ENCODE peak calls at places on chromosomes 11 and 22, in ten cellular contexts. One of them, this sample, is unnamed. For H3K36me3, the result is how much of the 10 kb centered on the place peaks cover.

GRCh38 chr11:70421123-70421522 is 22.8 kb downstream of the CTTN start:
- DNase-seq in sigmoid colon: no peak
- DNase-seq in Peyer's patch: no peak
- DNase-seq in ovary: peak
- DNase-seq in prostate gland: no peak
- DNase-seq in K562: no peak
- DNase-seq in body of pancreas: no peak
- DNase-seq in tibial nerve: no peak
- DNase-seq in IMR-90: no peak
- DNase-seq in gastrocnemius medialis: no peak
- DNase-seq in this sample: peak

GRCh38 chr22:26362471-26362870 is 66.6 kb upstream of the ASPHD2 start:
- DNase-seq in sigmoid colon: no peak
- DNase-seq in Peyer's patch: no peak
- DNase-seq in ovary: no peak
- DNase-seq in prostate gland: no peak
- DNase-seq in K562: no peak
- DNase-seq in body of pancreas: no peak
- DNase-seq in tibial nerve: no peak
- DNase-seq in IMR-90: peak
- DNase-seq in gastrocnemius medialis: no peak
- DNase-seq in this sample: no peak

GRCh38 chr11:118198370-118198769 is 21.9 kb upstream of the SCN2B start:
- DNase-seq in sigmoid colon: peak
- DNase-seq in Peyer's patch: peak
- DNase-seq in ovary: peak
- DNase-seq in prostate gland: peak
- DNase-seq in K562: peak
- DNase-seq in body of pancreas: peak
- DNase-seq in tibial nerve: peak
- DNase-seq in IMR-90: peak
- DNase-seq in gastrocnemius medialis: peak
- DNase-seq in this sample: peak

GRCh38 chr11:8040261-8040920 is 40.6 kb upstream of the TUB start:
- DNase-seq in sigmoid colon: no peak
- DNase-seq in Peyer's patch: no peak
- DNase-seq in ovary: no peak
- DNase-seq in prostate gland: no peak
- DNase-seq in K562: no peak
- DNase-seq in body of pancreas: no peak
- DNase-seq in tibial nerve: no peak
- DNase-seq in IMR-90: no peak
- DNase-seq in gastrocnemius medialis: no peak
- DNase-seq in this sample: no peak

GRCh38 chr11:118666331-118666730 is 13.1 kb downstream of the TREH start:
- DNase-seq in sigmoid colon: no peak
- DNase-seq in Peyer's patch: no peak
- DNase-seq in ovary: no peak
- DNase-seq in prostate gland: no peak
- DNase-seq in K562: no peak
- DNase-seq in body of pancreas: no peak
- DNase-seq in tibial nerve: no peak
- DNase-seq in IMR-90: no peak
- DNase-seq in gastrocnemius medialis: no peak
- DNase-seq in this sample: no peak

GRCh38 chr11:113447621-113448310 is 27.4 kb downstream of the DRD2 start:
- DNase-seq in sigmoid colon: no peak
- DNase-seq in Peyer's patch: no peak
- DNase-seq in ovary: no peak
- DNase-seq in prostate gland: no peak
- DNase-seq in K562: no peak
- DNase-seq in body of pancreas: no peak
- DNase-seq in tibial nerve: no peak
- DNase-seq in IMR-90: peak
- DNase-seq in gastrocnemius medialis: no peak
- DNase-seq in this sample: no peak

GRCh38 chr11:59191899-59192298 is 20.0 kb downstream of the DTX4 start:
- DNase-seq in sigmoid colon: no peak
- DNase-seq in Peyer's patch: no peak
- DNase-seq in ovary: no peak
- DNase-seq in prostate gland: no peak
- DNase-seq in K562: no peak
- DNase-seq in body of pancreas: no peak
- DNase-seq in tibial nerve: no peak
- DNase-seq in IMR-90: no peak
- DNase-seq in gastrocnemius medialis: no peak
- DNase-seq in this sample: no peak

GRCh38 chr11:90818196-90818735 is 595.4 kb upstream of the CHORDC1 start:
- DNase-seq in sigmoid colon: no peak
- DNase-seq in Peyer's patch: no peak
- DNase-seq in ovary: no peak
- DNase-seq in prostate gland: no peak
- DNase-seq in K562: no peak
- DNase-seq in body of pancreas: no peak
- DNase-seq in tibial nerve: no peak
- DNase-seq in IMR-90: no peak
- DNase-seq in gastrocnemius medialis: no peak
- DNase-seq in this sample: no peak

GRCh38 chr11:74966651-74967050 is 17.6 kb downstream of the SPCS2 start:
- DNase-seq in sigmoid colon: no peak
- DNase-seq in Peyer's patch: no peak
- DNase-seq in ovary: no peak
- DNase-seq in prostate gland: no peak
- DNase-seq in K562: no peak
- DNase-seq in body of pancreas: no peak
- DNase-seq in tibial nerve: no peak
- DNase-seq in IMR-90: no peak
- DNase-seq in gastrocnemius medialis: no peak
- DNase-seq in this sample: no peak

GRCh38 chr11:74971424-74971823 is 17.3 kb upstream of the NEU3 start:
- DNase-seq in sigmoid colon: no peak
- DNase-seq in Peyer's patch: no peak
- DNase-seq in ovary: no peak
- DNase-seq in prostate gland: no peak
- DNase-seq in K562: no peak
- DNase-seq in body of pancreas: no peak
- DNase-seq in tibial nerve: no peak
- DNase-seq in IMR-90: no peak
- DNase-seq in gastrocnemius medialis: no peak
- DNase-seq in this sample: no peak

DNA sequence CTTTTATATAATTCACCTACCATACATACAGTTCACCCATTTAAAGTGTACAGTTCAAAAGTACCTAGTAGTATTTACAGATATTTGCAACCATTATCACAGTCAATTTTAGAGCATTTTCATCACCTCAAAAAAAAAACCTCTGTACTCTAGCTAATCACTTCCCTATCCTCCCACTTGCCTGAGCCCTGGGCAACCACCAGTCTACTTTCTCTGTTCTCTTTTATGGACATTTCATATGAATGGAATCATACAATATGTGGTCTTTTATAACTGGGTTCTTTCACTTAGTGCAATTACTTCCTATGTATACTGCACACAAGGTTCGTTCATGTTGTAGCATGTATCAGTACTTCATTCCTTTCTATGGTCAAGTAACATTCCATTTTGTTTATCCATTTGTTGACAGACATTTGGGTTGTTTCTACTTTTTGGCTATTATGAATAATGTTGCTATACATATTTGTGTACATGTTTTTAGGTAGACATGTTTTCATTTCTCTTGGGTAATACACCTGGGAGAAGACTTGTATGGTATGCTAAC is 17.8 kb upstream of the NEU3 start:
- DNase-seq in sigmoid colon: no peak
- DNase-seq in Peyer's patch: no peak
- DNase-seq in ovary: no peak
- DNase-seq in prostate gland: no peak
- DNase-seq in K562: no peak
- DNase-seq in body of pancreas: no peak
- DNase-seq in tibial nerve: no peak
- DNase-seq in IMR-90: no peak
- DNase-seq in gastrocnemius medialis: no peak
- DNase-seq in this sample: no peak
- H3K36me3 ChIP-seq in sigmoid colon: half or more
- H3K36me3 ChIP-seq in Peyer's patch: under half
- H3K36me3 ChIP-seq in ovary: under half
- H3K36me3 ChIP-seq in prostate gland: under half
- H3K36me3 ChIP-seq in K562: half or more
- H3K36me3 ChIP-seq in body of pancreas: under half
- H3K36me3 ChIP-seq in tibial nerve: under half
- H3K36me3 ChIP-seq in IMR-90: under half
- H3K36me3 ChIP-seq in gastrocnemius medialis: half or more
- H3K36me3 ChIP-seq in this sample: half or more

GRCh38 chr11:86811637-86812321 is 11.4 kb downstream of the PRSS23 start:
- DNase-seq in sigmoid colon: no peak
- DNase-seq in Peyer's patch: no peak
- DNase-seq in ovary: no peak
- DNase-seq in prostate gland: no peak
- DNase-seq in K562: no peak
- DNase-seq in body of pancreas: peak
- DNase-seq in tibial nerve: no peak
- DNase-seq in IMR-90: peak
- DNase-seq in gastrocnemius medialis: no peak
- DNase-seq in this sample: no peak
- H3K27ac ChIP-seq in sigmoid colon: no peak
- H3K27ac ChIP-seq in Peyer's patch: no peak
- H3K27ac ChIP-seq in ovary: no peak
- H3K27ac ChIP-seq in prostate gland: no peak
- H3K27ac ChIP-seq in K562: no peak
- H3K27ac ChIP-seq in body of pancreas: peak
- H3K27ac ChIP-seq in tibial nerve: peak
- H3K27ac ChIP-seq in IMR-90: no peak
- H3K27ac ChIP-seq in gastrocnemius medialis: peak
- H3K27ac ChIP-seq in this sample: no peak

GRCh38 chr11:102109896-102110760 is at the start of gene YAP1:
- DNase-seq in sigmoid colon: peak
- DNase-seq in Peyer's patch: peak
- DNase-seq in ovary: peak
- DNase-seq in prostate gland: peak
- DNase-seq in K562: peak
- DNase-seq in body of pancreas: peak
- DNase-seq in tibial nerve: peak
- DNase-seq in IMR-90: peak
- DNase-seq in gastrocnemius medialis: peak
- DNase-seq in this sample: peak
- TF ChIP-seq POLR2A in sigmoid colon: peak
- TF ChIP-seq POLR2A in Peyer's patch: peak
- TF ChIP-seq POLR2A in ovary: peak
- TF ChIP-seq POLR2A in prostate gland: peak
- TF ChIP-seq POLR2A in K562: no peak
- TF ChIP-seq POLR2A in body of pancreas: peak
- TF ChIP-seq POLR2A in tibial nerve: peak
- TF ChIP-seq POLR2A in IMR-90: peak
- TF ChIP-seq POLR2A in gastrocnemius medialis: peak
- TF ChIP-seq POLR2A in this sample: no peak

GRCh38 chr11:65086809-65087208 is 2.8 kb downstream of the ZFPL1 start:
- DNase-seq in sigmoid colon: no peak
- DNase-seq in Peyer's patch: no peak
- DNase-seq in ovary: no peak
- DNase-seq in prostate gland: no peak
- DNase-seq in K562: no peak
- DNase-seq in body of pancreas: no peak
- DNase-seq in tibial nerve: no peak
- DNase-seq in IMR-90: no peak
- DNase-seq in gastrocnemius medialis: no peak
- DNase-seq in this sample: no peak
- H3K36me3 ChIP-seq in sigmoid colon: half or more
- H3K36me3 ChIP-seq in Peyer's patch: under half
- H3K36me3 ChIP-seq in ovary: under half
- H3K36me3 ChIP-seq in prostate gland: under half
- H3K36me3 ChIP-seq in K562: half or more
- H3K36me3 ChIP-seq in body of pancreas: under half
- H3K36me3 ChIP-seq in tibial nerve: under half
- H3K36me3 ChIP-seq in IMR-90: under half
- H3K36me3 ChIP-seq in gastrocnemius medialis: under half
- H3K36me3 ChIP-seq in this sample: half or more

GRCh38 chr22:31081963-31082605 is 966 bp downstream of the SMTN start:
- DNase-seq in sigmoid colon: no peak
- DNase-seq in Peyer's patch: no peak
- DNase-seq in ovary: peak
- DNase-seq in prostate gland: no peak
- DNase-seq in K562: no peak
- DNase-seq in body of pancreas: no peak
- DNase-seq in tibial nerve: no peak
- DNase-seq in IMR-90: peak
- DNase-seq in gastrocnemius medialis: no peak
- DNase-seq in this sample: no peak
- H3K27ac ChIP-seq in sigmoid colon: peak
- H3K27ac ChIP-seq in Peyer's patch: peak
- H3K27ac ChIP-seq in ovary: no peak
- H3K27ac ChIP-seq in prostate gland: peak
- H3K27ac ChIP-seq in K562: peak
- H3K27ac ChIP-seq in body of pancreas: peak
- H3K27ac ChIP-seq in tibial nerve: peak
- H3K27ac ChIP-seq in IMR-90: peak
- H3K27ac ChIP-seq in gastrocnemius medialis: peak
- H3K27ac ChIP-seq in this sample: peak

DNA sequence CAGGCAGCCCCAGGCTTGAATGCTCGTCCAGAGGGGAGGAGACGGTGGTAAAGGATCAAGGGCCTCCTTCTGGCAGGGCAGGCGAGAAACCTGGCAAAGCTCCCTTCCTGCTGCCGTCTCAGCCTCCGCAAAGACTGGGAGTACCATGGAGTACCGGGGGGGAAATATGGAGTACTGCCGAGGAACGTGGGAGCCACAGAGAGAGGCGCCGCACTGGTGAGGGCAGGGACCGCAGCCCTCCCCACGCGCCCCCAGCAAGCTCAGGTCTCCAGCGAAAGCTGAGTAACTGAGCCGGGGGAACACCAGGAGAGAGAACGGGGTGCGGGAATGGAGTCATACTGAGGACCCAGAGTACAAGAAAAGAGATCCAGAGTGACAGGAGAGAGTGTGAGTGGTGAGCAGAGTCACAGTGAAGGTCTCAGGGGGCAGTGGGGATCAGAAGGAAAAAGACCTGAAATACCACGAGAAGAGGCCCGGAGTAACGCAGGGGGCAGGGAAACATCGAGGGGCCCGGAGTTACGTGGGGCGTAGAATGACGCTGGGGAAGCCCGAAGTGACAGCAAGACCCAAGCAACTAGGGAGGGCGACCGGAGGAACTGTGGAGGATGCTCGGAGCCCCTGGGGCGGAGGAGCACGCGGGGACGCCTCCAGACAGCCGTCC is 740 bp downstream of the EML3 start:
- DNase-seq in sigmoid colon: peak
- DNase-seq in Peyer's patch: no peak
- DNase-seq in ovary: peak
- DNase-seq in prostate gland: no peak
- DNase-seq in K562: peak
- DNase-seq in body of pancreas: peak
- DNase-seq in tibial nerve: no peak
- DNase-seq in IMR-90: peak
- DNase-seq in gastrocnemius medialis: no peak
- DNase-seq in this sample: peak
- TF ChIP-seq POLR2A in sigmoid colon: no peak
- TF ChIP-seq POLR2A in Peyer's patch: no peak
- TF ChIP-seq POLR2A in ovary: no peak
- TF ChIP-seq POLR2A in prostate gland: no peak
- TF ChIP-seq POLR2A in K562: peak
- TF ChIP-seq POLR2A in body of pancreas: no peak
- TF ChIP-seq POLR2A in tibial nerve: no peak
- TF ChIP-seq POLR2A in IMR-90: no peak
- TF ChIP-seq POLR2A in gastrocnemius medialis: no peak
- TF ChIP-seq POLR2A in this sample: no peak

This sample was measured in heart left ventricle.